ENCODE peak calls at places on chromosome 5, in ten cellular contexts. M is activated CD4-positive, CD25-positive, alpha-beta regulatory T cell; B is CD4-positive, alpha-beta T cell; L is neuronal stem cell; F is fibroblast of villous mesenchyme; N is CD8-positive, alpha-beta memory T cell; Z is ELR; R is HCEC 1CT; O is T-helper 9 cell; T is T-helper 17 cell. U is an unnamed sample.

GRCh38 chr5:134873494-134873893 is 677 bp upstream of the TXNDC15 start:
- DNase-seq in M (no peak), B (no peak), L (no peak), F (no peak), N (no peak), Z (no peak), R (no peak), O (no peak), T (no peak), U (no peak)

GRCh38 chr5:180860273-180860886 is 696 bp downstream of the ZFP62 start:
- DNase-seq in M (peak; percentile 46), B (peak; percentile 37), L (no peak), F (no peak), N (peak; percentile 25), Z (peak; percentile 62), R (peak; percentile 50), O (peak; percentile 26), T (peak; percentile 22), U (peak; percentile 65)

GRCh38 chr5:116271432-116271831 is 186.6 kb downstream of the COMMD10 start:
- DNase-seq in M (no peak), B (no peak), L (no peak), F (peak; percentile 24), N (no peak), Z (peak; percentile 51), R (peak; percentile 24), O (no peak), T (no peak), U (no peak)

GRCh38 chr5:139689631-139690384 is 41.7 kb downstream of the CXXC5 start:
- DNase-seq in M (no peak), B (no peak), L (no peak), F (peak; percentile 49), N (no peak), Z (peak; percentile 57), R (peak; percentile 38), O (no peak), T (no peak), U (no peak)

GRCh38 chr5:39775458-39776365 is 350.9 kb upstream of the DAB2 start:
- DNase-seq in M (no peak), B (no peak), L (no peak), F (peak; percentile 69), N (no peak), Z (peak; percentile 89), R (peak; percentile 97), O (no peak), T (no peak), U (no peak)

GRCh38 chr5:161535762-161536161 is 10.8 kb downstream of the GABRB2 start:
- DNase-seq in M (no peak), B (no peak), L (no peak), F (no peak), N (no peak), Z (no peak), R (no peak), O (no peak), T (no peak), U (no peak)

GRCh38 chr5:32021771-32022170 is 152.3 kb downstream of the GOLPH3 start:
- DNase-seq in M (no peak), B (no peak), L (no peak), F (no peak), N (no peak), Z (no peak), R (no peak), O (no peak), T (no peak), U (no peak)

GRCh38 chr5:177232761-177233160 is 70.8 kb downstream of the RAB24 start:
- DNase-seq in M (no peak), B (no peak), L (no peak), F (peak; percentile 64), N (no peak), Z (peak; percentile 77), R (peak; percentile 79), O (no peak), T (no peak), U (no peak)

GRCh38 chr5:609506-609905 is 2.6 kb upstream of the CEP72 start:
- DNase-seq in M (no peak), B (no peak), L (no peak), F (no peak), N (no peak), Z (no peak), R (no peak), O (no peak), T (no peak), U (no peak)

GRCh38 chr5:138054863-138055558 is 22.1 kb upstream of the FAM13B start:
- DNase-seq in M (no peak), B (no peak), L (peak; percentile 23), F (no peak), N (no peak), Z (peak; percentile 33), R (no peak), O (no peak), T (no peak), U (no peak)

GRCh38 chr5:150587830-150588494 is 52.5 kb upstream of the SYNPO start:
- DNase-seq in M (no peak), B (no peak), L (no peak), F (no peak), N (no peak), Z (peak; percentile 15), R (no peak), O (no peak), T (no peak), U (no peak)

GRCh38 chr5:73796164-73797141 is 170.5 kb downstream of the ARHGEF28 start:
- DNase-seq in M (no peak), B (no peak), L (no peak), F (peak; percentile 94), N (peak; percentile 3), Z (peak; percentile 96), R (peak; percentile 95), O (no peak), T (no peak), U (no peak)

GRCh38 chr5:40655138-40655537 is 24.6 kb upstream of the PTGER4 start:
- DNase-seq in M (no peak), B (no peak), L (no peak), F (no peak), N (no peak), Z (no peak), R (no peak), O (no peak), T (no peak), U (no peak)

GRCh38 chr5:17189381-17190036 is 27.9 kb upstream of the BASP1 start:
- DNase-seq in M (peak; percentile 13), B (peak; percentile 20), L (peak; percentile 86), F (peak; percentile 92), N (peak; percentile 10), Z (peak; percentile 93), R (peak; percentile 73), O (peak; percentile 25), T (peak; percentile 22), U (peak; percentile 33)

GRCh38 chr5:137689306-137689705 is 46.6 kb downstream of the KLHL3 start:
- DNase-seq in M (no peak), B (no peak), L (no peak), F (no peak), N (no peak), Z (no peak), R (no peak), O (no peak), T (no peak), U (no peak)

U was measured in NK-92 treated with Interleukin-12 subunit alpha and Interleukin-12 subunit beta, amount 100 ng/mL, for 24 hours.